ENCODE peak calls at places on chromosome 12, in six cellular contexts. P is GM13977, Z is WTC11, A is T-cell, I is left ventricle myocardium inferior, T is adrenal gland. C is an unnamed sample.

GRCh38 chr12:2649201-2650030 is 145.4 kb upstream of the FKBP4 start:
- DNase-seq in P (no peak), Z (peak), A (no peak), I (no peak), T (no peak), C (no peak)

GRCh38 chr12:109820921-109821381 is 12.2 kb downstream of the TRPV4 start:
- DNase-seq in P (no peak), Z (no peak), A (no peak), I (no peak), T (no peak), C (no peak)

GRCh38 chr12:27619308-27619707 is 76.9 kb upstream of the REP15 start:
- DNase-seq in P (no peak), Z (no peak), A (no peak), I (no peak), T (no peak), C (no peak)

GRCh38 chr12:87928046-87928445 is 101.2 kb downstream of the C12orf50 start:
- DNase-seq in P (no peak), Z (no peak), A (no peak), I (no peak), T (no peak), C (no peak)

GRCh38 chr12:31732926-31733548 is 4.2 kb upstream of the AMN1 start:
- DNase-seq in P (no peak), Z (peak), A (no peak), I (no peak), T (no peak), C (no peak)

GRCh38 chr12:6180300-6181051 is 19.7 kb upstream of the CD9 start:
- DNase-seq in P (no peak), Z (no peak), A (no peak), I (peak), T (peak), C (no peak)

GRCh38 chr12:16563519-16563918 is 42.4 kb downstream of the LMO3 start:
- DNase-seq in P (no peak), Z (no peak), A (no peak), I (no peak), T (no peak), C (no peak)

GRCh38 chr12:42094277-42094676 is 50.4 kb downstream of the GXYLT1 start:
- DNase-seq in P (no peak), Z (no peak), A (peak), I (no peak), T (peak), C (no peak)

GRCh38 chr12:26857465-26858176 is 24.6 kb upstream of the ITPR2 start:
- DNase-seq in P (no peak), Z (no peak), A (no peak), I (no peak), T (no peak), C (no peak)

GRCh38 chr12:130280226-130280625 is 57.5 kb upstream of the PIWIL1 start:
- DNase-seq in P (no peak), Z (no peak), A (no peak), I (no peak), T (no peak), C (no peak)

GRCh38 chr12:122730215-122731014 is at the start of gene HCAR1:
- DNase-seq in P (no peak), Z (peak), A (peak), I (no peak), T (no peak), C (no peak)

GRCh38 chr12:89556976-89557375 is 31.1 kb upstream of the POC1B start:
- DNase-seq in P (no peak), Z (no peak), A (no peak), I (no peak), T (no peak), C (no peak)

GRCh38 chr12:122366685-122367475 is 55.6 kb downstream of the CLIP1 start:
- DNase-seq in P (no peak), Z (no peak), A (no peak), I (no peak), T (peak), C (peak)

GRCh38 chr12:29754235-29755189 is 29.2 kb downstream of the TMTC1 start:
- DNase-seq in P (no peak), Z (no peak), A (no peak), I (no peak), T (no peak), C (no peak)

GRCh38 chr12:4938900-4939299 is 29.2 kb downstream of the KCNA1 start:
- DNase-seq in P (no peak), Z (no peak), A (no peak), I (no peak), T (no peak), C (no peak)

GRCh38 chr12:47356129-47356622 is 276.4 kb upstream of the AMIGO2 start:
- DNase-seq in P (peak), Z (no peak), A (no peak), I (no peak), T (no peak), C (no peak)

GRCh38 chr12:8697120-8697475 is 693 bp upstream of the RIMKLB start:
- DNase-seq in P (no peak), Z (no peak), A (no peak), I (no peak), T (no peak), C (no peak)

GRCh38 chr12:111447571-111448265 is 42.0 kb downstream of the SH2B3 start:
- DNase-seq in P (no peak), Z (no peak), A (no peak), I (no peak), T (peak), C (no peak)

GRCh38 chr12:68287106-68287505 is 33.7 kb upstream of the IL22 start:
- DNase-seq in P (no peak), Z (no peak), A (no peak), I (no peak), T (no peak), C (no peak)

GRCh38 chr12:92608418-92609091 is 94.2 kb upstream of the PLEKHG7 start:
- DNase-seq in P (peak), Z (no peak), A (no peak), I (no peak), T (peak), C (peak)

GRCh38 chr12:116958402-116959197 is 47.9 kb downstream of the FBXW8 start:
- DNase-seq in P (no peak), Z (no peak), A (no peak), I (no peak), T (no peak), C (no peak)

GRCh38 chr12:115194448-115194847 is 510.5 kb upstream of the TBX3 start:
- DNase-seq in P (no peak), Z (no peak), A (no peak), I (no peak), T (no peak), C (no peak)

GRCh38 chr12:80441921-80442320 is 2.1 kb upstream of the PTPRQ start:
- DNase-seq in P (no peak), Z (no peak), A (no peak), I (no peak), T (no peak), C (no peak)

GRCh38 chr12:82873951-82874350 is 187.2 kb downstream of the TMTC2 start:
- DNase-seq in P (no peak), Z (no peak), A (no peak), I (no peak), T (no peak), C (no peak)

GRCh38 chr12:58176296-58176869 is 235.0 kb downstream of the ATP23 start:
- DNase-seq in P (no peak), Z (peak), A (no peak), I (no peak), T (no peak), C (peak)

GRCh38 chr12:124578854-124579253 is 11.4 kb upstream of the NCOR2 start:
- DNase-seq in P (no peak), Z (no peak), A (no peak), I (no peak), T (no peak), C (no peak)

GRCh38 chr12:111029732-111030131 is 109.4 kb upstream of the MYL2 start:
- DNase-seq in P (no peak), Z (no peak), A (no peak), I (no peak), T (no peak), C (no peak)

GRCh38 chr12:88509347-88509746 is 70.9 kb downstream of the KITLG start:
- DNase-seq in P (no peak), Z (no peak), A (no peak), I (no peak), T (no peak), C (no peak)

GRCh38 chr12:69024413-69024812 is 91.4 kb upstream of the CPM start:
- DNase-seq in P (no peak), Z (no peak), A (no peak), I (no peak), T (no peak), C (no peak)

GRCh38 chr12:106369624-106370346 is 12.2 kb downstream of the POLR3B start:
- DNase-seq in P (no peak), Z (no peak), A (no peak), I (no peak), T (no peak), C (no peak)

GRCh38 chr12:19643635-19644034 is 204.3 kb downstream of the AEBP2 start:
- DNase-seq in P (no peak), Z (no peak), A (no peak), I (no peak), T (peak), C (peak)

GRCh38 chr12:112665971-112666370 is 125.6 kb upstream of the RPH3A start:
- DNase-seq in P (no peak), Z (no peak), A (no peak), I (no peak), T (no peak), C (no peak)

GRCh38 chr12:96687719-96688118 is 198.3 kb downstream of the CFAP54 start:
- DNase-seq in P (no peak), Z (no peak), A (no peak), I (no peak), T (no peak), C (no peak)